ENCODE peak calls at places on chromosomes 16 and 17, in four cellular contexts. V is HEK293T, S is NCI-H460, U is NAMALWA. A is an unnamed sample.
A peak's percentile ranks its signal among the peaks of the same experiment; 100 is the strongest.

GRCh38 chr17:80949451-80950421 is 41.9 kb upstream of the CHMP6 start:
- DNase-seq in U (no peak), V (no peak), S (no peak), A (no peak)

GRCh38 chr17:17059301-17059890 is 17.1 kb downstream of the MPRIP start:
- DNase-seq in V (no peak), S (no peak), U (no peak), A (no peak)

GRCh38 chr16:4328580-4329353 is 12.9 kb downstream of the GLIS2 start:
- DNase-seq in S (no peak), V (no peak), U (no peak), A (no peak)

GRCh38 chr17:79861371-79862216 is 22.4 kb upstream of the CBX4 start:
- DNase-seq in U (no peak), V (no peak), S (no peak), A (no peak)

GRCh38 chr16:49489686-49490320 is 116.2 kb downstream of the C16orf78 start:
- DNase-seq in U (no peak), V (no peak), S (no peak), A (no peak)

GRCh38 chr16:143456-143855 is 5.0 kb upstream of the NPRL3 start:
- DNase-seq in S (no peak), U (no peak), V (no peak), A (no peak)

GRCh38 chr16:27671410-27671809 is 121.5 kb downstream of the KATNIP start:
- DNase-seq in U (no peak), S (no peak), V (no peak), A (no peak)

GRCh38 chr16:14302031-14302398 is 230.9 kb downstream of the MRTFB start:
- DNase-seq in U (peak; percentile 75), V (peak; percentile 59), S (peak; percentile 65), A (peak; percentile 61)

GRCh38 chr17:47686276-47686635 is 7.7 kb upstream of the TBKBP1 start:
- DNase-seq in U (no peak), S (no peak), V (no peak), A (no peak)

GRCh38 chr17:37239690-37240344 is 136.0 kb upstream of the C17orf78 start:
- DNase-seq in S (peak; percentile 9), U (peak; percentile 49), V (peak; percentile 6), A (peak; percentile 20)

GRCh38 chr17:38705523-38705802 is 390 bp downstream of the MLLT6 start:
- DNase-seq in V (no peak), U (no peak), S (no peak), A (no peak)

GRCh38 chr17:32398946-32399345 is 45.4 kb upstream of the PSMD11 start:
- DNase-seq in V (no peak), S (no peak), U (no peak), A (no peak)